ENCODE peak calls at places on chromosomes 4 and X, in five cellular contexts. S is GM23248, L is cardiac muscle cell, B is cardiac fibroblast, I is breast epithelium. A is an unnamed sample.

GRCh38 chr4:963276-964225 is 9.8 kb downstream of the DGKQ start:
- DNase-seq in S (no peak), L (no peak), B (no peak), I (no peak), A (no peak)

GRCh38 chr4:58163172-58163571 is 1053.0 kb upstream of the IGFBP7 start:
- DNase-seq in S (no peak), L (no peak), B (no peak), I (no peak), A (no peak)

GRCh38 chr4:89737888-89738287 is 99.1 kb downstream of the SNCA start:
- DNase-seq in S (peak; percentile 66), L (no peak), B (peak; percentile 36), I (no peak), A (no peak)

GRCh38 chr4:146193628-146194027 is 18.1 kb downstream of the LSM6 start:
- DNase-seq in S (peak; percentile 8), L (no peak), B (no peak), I (no peak), A (no peak)

GRCh38 chr4:81796790-81797528 is 325.3 kb upstream of the RASGEF1B start:
- DNase-seq in S (no peak), L (no peak), B (no peak), I (no peak), A (no peak)

GRCh38 chr4:74397748-74398426 is 32.9 kb downstream of the EREG start:
- DNase-seq in S (peak; percentile 16), L (no peak), B (no peak), I (no peak), A (no peak)

GRCh38 chrX:153765138-153766079 is 1.4 kb downstream of the PLXNB3 start:
- DNase-seq in S (peak; percentile 56), L (no peak), B (peak; percentile 21), I (no peak), A (peak; percentile 68)

GRCh38 chr4:156952078-156952759 is 19.4 kb downstream of the PDGFC start:
- DNase-seq in S (no peak), L (no peak), B (no peak), I (no peak), A (no peak)

GRCh38 chrX:134670241-134670811 is 12.1 kb upstream of the PLAC1 start:
- DNase-seq in S (peak; percentile 84), L (no peak), B (peak; percentile 78), I (peak; percentile 51), A (peak; percentile 47)

GRCh38 chr4:74426101-74426500 is 18.8 kb upstream of the AREG start:
- DNase-seq in S (peak; percentile 84), L (no peak), B (peak; percentile 72), I (no peak), A (no peak)

GRCh38 chr4:8909548-8909947 is 37.9 kb upstream of the HMX1 start:
- DNase-seq in S (peak; percentile 52), L (no peak), B (no peak), I (no peak), A (peak; percentile 19)

GRCh38 chrX:145190801-145191389 is 56.4 kb upstream of the SPANXN1 start:
- DNase-seq in S (peak; percentile 13), L (peak; percentile 9), B (peak; percentile 11), I (no peak), A (no peak)

GRCh38 chr4:186746581-186746980 is 22.9 kb upstream of the FAT1 start:
- DNase-seq in S (peak; percentile 82), L (no peak), B (no peak), I (no peak), A (no peak)

GRCh38 chr4:132737344-132737743 is 411.8 kb upstream of the PCDH10 start:
- DNase-seq in S (no peak), L (peak; percentile 33), B (no peak), I (no peak), A (peak; percentile 25)

GRCh38 chr4:15109583-15109982 is 107.3 kb downstream of the CPEB2 start:
- DNase-seq in S (no peak), L (no peak), B (no peak), I (no peak), A (no peak)

GRCh38 chrX:134600714-134601113 is 57.6 kb downstream of the PLAC1 start:
- DNase-seq in S (peak; percentile 62), L (no peak), B (peak; percentile 37), I (no peak), A (no peak)

GRCh38 chr4:98516042-98516440 is 142.4 kb downstream of the TSPAN5 start:
- DNase-seq in S (peak; percentile 93), L (no peak), B (peak; percentile 71), I (no peak), A (no peak)

GRCh38 chr4:165763640-165764039 is 109.4 kb upstream of the TLL1 start:
- DNase-seq in S (no peak), L (no peak), B (peak; percentile 16), I (no peak), A (no peak)

GRCh38 chr4:85151349-85151748 is 184.9 kb upstream of the WDFY3 start:
- DNase-seq in S (no peak), L (no peak), B (no peak), I (no peak), A (no peak)

GRCh38 chr4:2934077-2934812 is 29.0 kb downstream of the NOP14 start:
- DNase-seq in S (peak; percentile 86), L (peak; percentile 43), B (peak; percentile 52), I (peak; percentile 75), A (peak; percentile 98)

GRCh38 chr4:83757121-83757621 is 221.3 kb downstream of the GPAT3 start:
- DNase-seq in S (peak; percentile 60), L (no peak), B (no peak), I (no peak), A (no peak)

GRCh38 chr4:3411676-3412075 is 30.1 kb upstream of the HGFAC start:
- DNase-seq in S (no peak), L (no peak), B (no peak), I (no peak), A (no peak)

GRCh38 chr4:2301806-2302205 is 39.9 kb upstream of the MXD4 start:
- DNase-seq in S (no peak), L (no peak), B (peak; percentile 18), I (no peak), A (peak; percentile 45)

GRCh38 chr4:7347981-7348380 is 86.7 kb downstream of the PSAPL1 start:
- DNase-seq in S (peak; percentile 76), L (no peak), B (no peak), I (no peak), A (no peak)

GRCh38 chrX:72003811-72004750 is 93.4 kb downstream of the NHSL2 start:
- DNase-seq in S (peak; percentile 44), L (peak; percentile 59), B (peak; percentile 43), I (no peak), A (peak; percentile 63)

GRCh38 chrX:10010686-10011085 is 43.5 kb downstream of the CLDN34 start:
- DNase-seq in S (peak; percentile 69), L (no peak), B (peak; percentile 66), I (no peak), A (no peak)

GRCh38 chrX:10011261-10011931 is 44.2 kb downstream of the CLDN34 start:
- DNase-seq in S (no peak), L (no peak), B (peak; percentile 54), I (no peak), A (peak; percentile 48)

GRCh38 chrX:10014462-10015373 is 47.6 kb downstream of the CLDN34 start:
- DNase-seq in S (peak; percentile 87), L (peak; percentile 78), B (peak; percentile 95), I (peak; percentile 81), A (peak; percentile 98)

GRCh38 chrX:10011991-10012390 is 44.8 kb downstream of the CLDN34 start:
- DNase-seq in S (no peak), L (no peak), B (no peak), I (no peak), A (no peak)

DNA sequence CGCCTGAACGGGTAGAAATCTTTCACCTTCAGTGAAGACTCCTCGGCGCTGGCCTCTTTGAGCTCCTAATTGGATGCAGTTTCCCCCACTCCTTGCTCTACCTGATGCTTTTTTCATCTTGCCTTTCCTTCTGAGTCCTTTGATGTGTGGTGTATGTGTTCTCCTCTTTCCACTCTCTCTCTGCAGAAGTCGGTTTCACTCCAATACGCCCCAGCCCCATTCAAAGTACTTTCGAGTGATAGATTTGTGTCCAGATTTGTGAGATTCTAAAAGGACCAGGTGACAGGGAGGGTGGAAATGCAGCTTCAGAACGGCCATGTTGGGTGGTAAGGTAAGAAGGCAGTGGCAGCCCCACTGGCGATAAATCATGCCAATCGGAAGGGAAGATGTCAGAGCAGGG is 45.6 kb downstream of the CLDN34 start:
- DNase-seq in S (no peak), L (no peak), B (no peak), I (no peak), A (no peak)
- H3K4me3 ChIP-seq in S (no peak overlapping the region), L (no peak overlapping the region), B (no peak overlapping the region), I (no peak overlapping the region), A (no peak overlapping the region)

DNA sequence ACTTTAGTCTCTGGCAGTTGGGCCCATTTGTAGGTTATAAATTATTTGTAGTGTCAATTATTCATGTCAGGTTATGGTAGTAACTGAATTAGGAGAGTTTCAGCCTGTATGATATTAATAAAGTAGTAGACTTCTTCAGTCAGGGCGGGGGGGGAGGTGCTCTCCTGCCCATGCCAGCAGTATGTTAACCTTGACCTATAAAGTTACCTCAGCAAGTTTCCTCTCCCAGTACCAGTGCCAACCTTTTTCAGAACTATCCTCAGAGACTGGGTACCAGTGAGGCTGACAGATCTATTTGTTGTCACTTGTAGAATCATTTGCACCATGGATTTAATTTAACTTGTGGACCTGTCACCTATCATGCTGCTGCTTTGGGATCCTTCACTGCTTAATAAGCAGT is 88.0 kb downstream of the PRRG1 start:
- DNase-seq in S (no peak), L (no peak), B (no peak), I (no peak), A (no peak)
- H3K4me3 ChIP-seq in S (no peak overlapping the region), L (no peak overlapping the region), B (no peak overlapping the region), I (no peak overlapping the region), A (no peak overlapping the region)

DNA sequence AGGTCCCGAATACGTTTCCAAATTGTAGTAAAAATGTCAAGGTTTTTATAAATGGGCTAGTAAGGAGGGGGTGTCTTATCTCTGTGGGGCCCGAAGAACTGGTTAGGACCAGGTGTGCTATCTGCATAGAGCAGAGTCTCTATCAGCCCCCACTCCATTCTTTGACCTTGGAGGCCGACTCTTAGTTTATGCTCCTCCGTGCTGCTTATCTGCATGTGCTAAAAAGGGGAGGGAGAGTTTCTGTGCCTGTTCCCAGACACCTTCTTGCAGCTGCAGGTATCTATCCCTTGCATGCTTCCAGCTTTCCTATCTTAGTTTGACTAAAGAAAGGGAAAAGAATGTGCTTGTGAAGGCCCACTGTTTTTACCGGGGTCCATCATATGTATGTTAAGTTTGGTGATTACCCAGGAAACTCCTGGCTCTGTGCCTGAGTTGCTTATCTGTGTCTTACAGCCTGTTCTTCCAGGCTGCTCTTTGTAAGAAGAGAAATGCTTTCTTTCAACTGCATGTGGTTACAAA is 28.6 kb upstream of the NAF1 start:
- DNase-seq in S (no peak), L (no peak), B (no peak), I (no peak), A (no peak)
- H3K4me3 ChIP-seq in S (no peak overlapping the region), L (no peak overlapping the region), B (no peak overlapping the region), I (no peak overlapping the region), A (no peak overlapping the region)

DNA sequence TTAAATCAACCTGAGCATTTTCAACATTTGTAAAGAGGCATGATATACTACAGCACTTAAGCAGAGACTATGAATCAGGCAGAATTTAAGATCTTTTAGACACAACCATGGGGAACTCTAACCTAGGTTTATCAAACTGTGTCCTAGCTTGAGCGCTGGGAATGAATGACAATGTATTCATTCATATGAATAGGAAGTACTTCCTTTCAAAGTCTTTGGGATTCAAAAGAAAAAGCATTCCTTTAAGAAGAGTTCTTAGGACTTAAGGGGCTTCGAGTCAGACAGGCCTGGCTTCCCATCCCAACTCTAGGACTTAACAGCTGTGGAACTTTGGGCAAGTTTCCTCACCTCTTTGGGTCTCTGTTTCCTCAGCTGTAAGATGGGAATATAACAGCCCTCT is 104.6 kb downstream of the ANAPC4 start:
- DNase-seq in S (no peak), L (no peak), B (no peak), I (no peak), A (peak; percentile 62)
- H3K4me3 ChIP-seq in S (no peak overlapping the region), L (no peak overlapping the region), B (no peak overlapping the region), I (no peak overlapping the region), A (no peak overlapping the region)

GRCh38 chr4:53695540-53696463 is 104.5 kb upstream of the LNX1 start:
- DNase-seq in S (no peak), L (no peak), B (no peak), I (no peak), A (no peak)
- H3K4me3 ChIP-seq in S (no peak overlapping the region), L (no peak overlapping the region), B (no peak overlapping the region), I (no peak overlapping the region), A (no peak overlapping the region)